ENCODE peak calls at places on chromosome 3, in nine cellular contexts. E, L, S, B, R, X, V, C and F are unnamed samples.
A peak's percentile ranks its signal among the peaks of the same experiment; 100 is the strongest.

GRCh38 chr3:38226273-38226672 is 39.3 kb upstream of the SLC22A13 start:
- DNase-seq in E (peak; percentile 74), L (peak; percentile 27), S (no peak), B (no peak), R (no peak), X (no peak), V (peak; percentile 53), C (no peak), F (no peak)

GRCh38 chr3:134815519-134815918 is 20.5 kb downstream of the EPHB1 start:
- DNase-seq in E (no peak), L (no peak), S (no peak), B (no peak), R (no peak), X (no peak), V (no peak), C (no peak), F (no peak)

GRCh38 chr3:165744025-165744424 is 93.2 kb downstream of the BCHE start:
- DNase-seq in E (no peak), L (no peak), S (no peak), B (no peak), R (no peak), X (no peak), V (no peak), C (no peak), F (no peak)

GRCh38 chr3:59575113-59576001 is 525.5 kb upstream of the CFAP20DC start:
- DNase-seq in E (peak; percentile 77), L (peak; percentile 76), S (peak; percentile 89), B (peak; percentile 85), R (peak; percentile 57), X (peak; percentile 61), V (peak; percentile 59), C (peak; percentile 64), F (peak; percentile 62)

GRCh38 chr3:64329037-64329436 is 103.8 kb upstream of the PRICKLE2 start:
- DNase-seq in E (no peak), L (no peak), S (no peak), B (no peak), R (no peak), X (no peak), V (no peak), C (no peak), F (no peak)

GRCh38 chr3:57731311-57731710 is 24.8 kb upstream of the SLMAP start:
- DNase-seq in E (no peak), L (no peak), S (no peak), B (no peak), R (no peak), X (no peak), V (peak; percentile 60), C (no peak), F (no peak)

GRCh38 chr3:27356976-27357375 is 12.2 kb downstream of the NEK10 start:
- DNase-seq in E (no peak), L (peak; percentile 24), S (no peak), B (no peak), R (no peak), X (no peak), V (no peak), C (no peak), F (no peak)

GRCh38 chr3:150495149-150495548 is 51.1 kb downstream of the SERP1 start:
- DNase-seq in E (no peak), L (no peak), S (no peak), B (no peak), R (no peak), X (no peak), V (no peak), C (no peak), F (no peak)

GRCh38 chr3:4429648-4430350 is 37.3 kb downstream of the SUMF1 start:
- DNase-seq in E (no peak), L (no peak), S (no peak), B (no peak), R (no peak), X (no peak), V (no peak), C (no peak), F (no peak)

GRCh38 chr3:16448691-16449090 is 64.8 kb downstream of the RFTN1 start:
- DNase-seq in E (peak; percentile 97), L (peak; percentile 92), S (no peak), B (no peak), R (peak; percentile 89), X (no peak), V (peak; percentile 99), C (no peak), F (no peak)

GRCh38 chr3:177609613-177610012 is 412.3 kb upstream of the TBL1XR1 start:
- DNase-seq in E (no peak), L (no peak), S (no peak), B (no peak), R (no peak), X (no peak), V (no peak), C (no peak), F (no peak)

GRCh38 chr3:14988988-14989394 is 41.6 kb downstream of the NR2C2 start:
- DNase-seq in E (no peak), L (no peak), S (no peak), B (peak; percentile 25), R (no peak), X (peak; percentile 5), V (no peak), C (peak; percentile 54), F (no peak)

GRCh38 chr3:148203263-148204010 is 494.3 kb upstream of the AGTR1 start:
- DNase-seq in E (peak; percentile 47), L (peak; percentile 63), S (no peak), B (no peak), R (no peak), X (no peak), V (no peak), C (no peak), F (no peak)

GRCh38 chr3:150384517-150385212 is 23.4 kb upstream of the TSC22D2 start:
- DNase-seq in E (no peak), L (no peak), S (peak; percentile 69), B (no peak), R (no peak), X (no peak), V (peak; percentile 28), C (peak; percentile 53), F (peak; percentile 92)

GRCh38 chr3:177066068-177066467 is 131.2 kb downstream of the TBL1XR1 start:
- DNase-seq in E (no peak), L (no peak), S (no peak), B (no peak), R (no peak), X (no peak), V (no peak), C (no peak), F (no peak)

GRCh38 chr3:60798456-60798855 is 452.8 kb downstream of the FHIT start:
- DNase-seq in E (no peak), L (no peak), S (no peak), B (no peak), R (no peak), X (no peak), V (no peak), C (no peak), F (no peak)

GRCh38 chr3:42306499-42306898 is 40.5 kb upstream of the CCK start:
- DNase-seq in E (no peak), L (no peak), S (no peak), B (no peak), R (no peak), X (no peak), V (no peak), C (no peak), F (no peak)

DNA sequence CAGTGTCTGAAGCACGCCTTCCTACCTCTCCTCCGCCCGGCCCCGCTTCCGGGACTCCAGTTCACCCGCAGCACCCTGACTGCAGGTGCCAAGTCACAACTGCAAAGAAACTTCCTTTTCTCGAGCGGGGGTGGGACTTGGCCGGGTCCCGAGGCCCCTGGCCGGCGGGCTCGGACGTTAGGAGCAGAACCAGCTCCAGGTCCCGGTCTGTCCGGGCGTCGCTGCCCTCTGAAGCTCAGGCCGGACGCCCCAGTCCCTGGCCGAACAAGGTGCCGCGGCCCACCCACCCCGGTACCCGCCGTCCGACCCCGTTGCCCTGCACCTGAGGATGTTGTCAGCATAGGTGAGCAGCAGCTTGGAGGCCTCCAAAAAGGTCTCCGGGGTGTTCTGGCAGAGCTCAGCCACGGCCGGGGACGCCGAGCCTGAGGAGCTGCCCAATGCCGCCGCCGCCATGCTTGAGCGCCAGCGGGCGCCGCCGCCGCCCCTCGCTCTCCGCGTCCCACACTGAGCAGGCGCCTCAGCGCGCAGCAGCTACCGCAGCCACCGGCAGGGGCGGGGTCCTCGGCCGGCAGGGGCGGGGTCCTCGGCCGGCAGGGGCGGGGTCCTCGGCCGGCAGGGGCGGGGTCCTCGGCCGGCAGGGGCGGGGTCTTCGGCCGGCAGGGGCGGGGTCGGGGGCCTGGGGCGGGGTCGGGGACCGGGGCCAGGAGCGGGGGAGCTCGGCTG is at the start of gene NGLY1:
- DNase-seq in E (peak; percentile 72), L (peak; percentile 83), S (peak; percentile 94), B (peak; percentile 89), R (peak; percentile 36), X (no peak), V (peak; percentile 78), C (peak; percentile 92), F (peak; percentile 81)
- TF ChIP-seq CTCF in E (no peak), L (no peak), S (peak; percentile 20), B (no peak), R (no peak), X (no peak), V (no peak), C (no peak), F (no peak)

DNA sequence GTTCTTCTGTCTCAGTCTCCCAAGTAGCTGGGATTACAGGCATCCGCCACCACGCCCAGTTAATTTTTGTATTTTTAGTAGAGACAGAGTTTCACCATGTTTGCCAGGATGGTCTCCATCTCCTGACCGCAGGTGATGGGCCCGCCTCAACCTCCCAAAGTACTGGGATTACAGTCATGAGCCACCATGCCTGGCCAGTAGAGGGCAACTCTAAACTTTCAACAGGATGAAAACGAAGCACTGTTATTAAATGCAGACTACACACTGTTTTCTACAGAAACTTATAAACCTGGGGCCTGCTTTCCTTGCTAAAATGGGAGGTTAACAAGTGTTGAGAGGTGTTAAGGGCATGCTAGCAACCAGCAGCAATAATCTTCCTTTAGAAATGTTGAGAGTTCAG is 7.6 kb downstream of the ARPC4 start:
- DNase-seq in E (no peak), L (no peak), S (no peak), B (no peak), R (no peak), X (no peak), V (no peak), C (no peak), F (no peak)
- TF ChIP-seq CTCF in E (peak; percentile 25), L (peak; percentile 24), S (peak; percentile 5), B (peak; percentile 40), R (peak; percentile 44), X (peak; percentile 23), V (peak; percentile 29), C (no peak), F (peak; percentile 9)

DNA sequence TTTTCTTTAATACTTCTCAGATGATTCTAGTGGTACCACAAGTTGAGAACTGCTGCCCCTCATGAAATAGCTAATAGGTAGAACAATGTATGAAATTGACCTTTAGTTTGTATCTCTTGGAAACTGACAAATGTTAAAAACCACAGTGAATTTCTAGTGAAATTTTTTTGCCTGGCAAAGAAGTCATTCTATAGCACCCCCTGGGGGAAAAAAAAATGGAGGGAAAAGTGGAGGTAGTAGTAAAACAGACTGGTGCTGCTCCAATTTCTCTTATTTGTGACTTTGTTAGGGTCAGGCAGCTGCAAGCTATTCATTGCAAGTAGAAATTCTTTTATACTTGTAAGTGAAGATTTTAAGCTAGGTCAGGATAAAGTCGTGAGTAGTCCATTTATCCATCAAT is 605.0 kb downstream of the NLGN1 start:
- DNase-seq in E (peak; percentile 16), L (peak; percentile 7), S (no peak), B (peak; percentile 35), R (no peak), X (no peak), V (no peak), C (no peak), F (no peak)
- TF ChIP-seq CTCF in E (peak; percentile 28), L (peak; percentile 33), S (no peak), B (peak; percentile 13), R (peak; percentile 45), X (no peak), V (peak; percentile 26), C (no peak), F (no peak)

GRCh38 chr3:140456974-140457373 is 220.9 kb upstream of the TRIM42 start:
- DNase-seq in E (no peak), L (no peak), S (no peak), B (no peak), R (no peak), X (no peak), V (no peak), C (no peak), F (no peak)
- TF ChIP-seq CTCF in E (no peak), L (no peak), S (no peak), B (no peak), R (no peak), X (peak; percentile 37), V (no peak), C (no peak), F (no peak)